ENCODE peak calls at places on chromosomes 5 and 9, in six cellular contexts. M, B, A, X, I and H are unnamed samples.

GRCh38 chr5:1661831-1662558 is 137.6 kb downstream of the MRPL36 start:
- DNase-seq in A (no peak), M (no peak), I (no peak), B (no peak), X (no peak), H (no peak)

GRCh38 chr5:146076028-146076427 is 29.3 kb downstream of the PLAC8L1 start:
- DNase-seq in I (no peak), A (no peak), X (no peak), B (peak), M (peak), H (no peak)

GRCh38 chr9:136151848-136152542 is 33.3 kb upstream of the TMEM250 start:
- DNase-seq in X (no peak), M (no peak), B (no peak), I (no peak), A (peak), H (no peak)

GRCh38 chr5:65801332-65801731 is 79.3 kb downstream of the NLN start:
- DNase-seq in M (no peak), I (no peak), X (peak), B (no peak), A (no peak), H (no peak)

GRCh38 chr5:132026516-132027008 is 15.1 kb upstream of the ACSL6 start:
- DNase-seq in M (no peak), A (no peak), I (no peak), X (no peak), B (no peak), H (no peak)

GRCh38 chr5:86152988-86153560 is 464.7 kb upstream of the COX7C start:
- DNase-seq in X (no peak), I (no peak), M (no peak), A (no peak), B (no peak), H (no peak)

GRCh38 chr5:93735378-93735777 is 6.0 kb downstream of the POU5F2 start:
- DNase-seq in M (no peak), X (peak), A (no peak), I (no peak), B (no peak), H (no peak)

GRCh38 chr9:98037362-98037761 is 19.2 kb upstream of the NANS start:
- DNase-seq in I (no peak), A (no peak), B (no peak), M (no peak), X (peak), H (no peak)

GRCh38 chr5:39376293-39376714 is 12.0 kb upstream of the C9 start:
- DNase-seq in X (peak), I (peak), B (no peak), M (peak), A (peak), H (peak)

GRCh38 chr9:35859995-35860348 is 10.2 kb downstream of the OR13J1 start:
- DNase-seq in A (no peak), X (no peak), M (no peak), B (no peak), I (no peak), H (no peak)

GRCh38 chr9:35776018-35776417 is 15.4 kb upstream of the NPR2 start:
- DNase-seq in B (no peak), X (no peak), A (no peak), I (no peak), M (no peak), H (no peak)

GRCh38 chr9:93678199-93679019 is 102.0 kb downstream of the PHF2 start:
- DNase-seq in A (peak), I (no peak), X (no peak), B (no peak), M (no peak), H (no peak)

GRCh38 chr5:40385544-40385943 is 294.2 kb upstream of the PTGER4 start:
- DNase-seq in I (no peak), X (no peak), B (peak), M (no peak), A (no peak), H (peak)

GRCh38 chr5:107968998-107969397 is 298.3 kb upstream of the EFNA5 start:
- DNase-seq in A (no peak), M (no peak), X (peak), B (no peak), I (no peak), H (no peak)

GRCh38 chr5:116600876-116601275 is 26.3 kb upstream of the SEMA6A start:
- DNase-seq in A (no peak), M (no peak), B (no peak), X (no peak), I (no peak), H (no peak)

GRCh38 chr9:92291577-92291976 is 1.9 kb downstream of the IARS1 start:
- DNase-seq in X (no peak), A (no peak), I (no peak), M (no peak), B (no peak), H (no peak)

GRCh38 chr5:149271717-149272558 is at the start of gene AFAP1L1:
- DNase-seq in I (peak), X (peak), M (peak), A (peak), B (no peak), H (peak)

GRCh38 chr5:73290242-73290641 is 117.2 kb downstream of the TMEM174 start:
- DNase-seq in X (no peak), B (no peak), A (no peak), I (no peak), M (no peak), H (no peak)

GRCh38 chr5:73295447-73295846 is 122.5 kb downstream of the TMEM174 start:
- DNase-seq in B (no peak), I (no peak), M (peak), A (no peak), X (no peak), H (no peak)

GRCh38 chr5:73291873-73292272 is 118.9 kb downstream of the TMEM174 start:
- DNase-seq in A (no peak), X (no peak), I (no peak), B (no peak), M (no peak), H (no peak)

GRCh38 chr5:73296772-73297171 is 123.8 kb downstream of the TMEM174 start:
- DNase-seq in B (no peak), I (no peak), A (no peak), X (peak), M (no peak), H (no peak)

GRCh38 chr5:73292816-73293459 is 119.9 kb downstream of the TMEM174 start:
- DNase-seq in A (no peak), M (no peak), X (no peak), I (no peak), B (no peak), H (no peak)
- TF ChIP-seq CTCF in A (no peak), M (no peak), X (no peak), I (no peak), B (no peak), H (no peak)

DNA sequence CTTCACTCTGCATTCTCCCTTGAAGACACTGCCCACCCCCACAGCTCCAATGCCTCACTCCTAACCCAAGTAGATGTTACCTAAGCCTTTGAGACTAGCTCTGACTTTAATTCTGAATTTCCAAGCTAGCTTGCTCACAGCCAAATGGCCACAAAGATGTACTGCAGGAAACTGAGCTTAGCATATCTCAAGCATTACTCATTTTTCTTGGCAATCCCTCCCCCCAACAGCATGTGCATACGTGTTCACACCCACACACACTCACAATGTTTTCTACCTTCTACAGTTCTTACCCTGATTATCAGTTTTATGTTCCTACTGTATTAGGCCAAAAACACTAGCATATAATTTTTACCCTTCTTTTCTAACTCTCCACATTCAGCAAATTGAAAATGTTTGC is 13.7 kb upstream of the GRIA1 start:
- DNase-seq in M (no peak), A (no peak), B (no peak), I (no peak), X (peak), H (no peak)
- TF ChIP-seq CTCF in M (no peak), A (no peak), B (no peak), I (no peak), X (peak), H (no peak)

GRCh38 chr5:139925163-139925562 is 117.9 kb downstream of the NRG2 start:
- DNase-seq in B (no peak), X (no peak), I (no peak), A (no peak), M (no peak), H (no peak)
- TF ChIP-seq CTCF in B (no peak), X (no peak), I (no peak), A (no peak), M (no peak), H (no peak)

GRCh38 chr9:77806697-77807096 is 158.6 kb upstream of the GNA14 start:
- DNase-seq in B (no peak), A (no peak), M (no peak), I (no peak), X (no peak), H (no peak)

GRCh38 chr9:77807846-77808749 is 160.0 kb upstream of the GNA14 start:
- DNase-seq in A (no peak), X (no peak), I (no peak), B (no peak), M (no peak), H (no peak)

GRCh38 chr9:77805810-77806209 is 157.7 kb upstream of the GNA14 start:
- DNase-seq in I (no peak), B (no peak), M (no peak), A (no peak), X (no peak), H (no peak)

GRCh38 chr9:77808750-77809079 is 160.6 kb upstream of the GNA14 start:
- DNase-seq in B (no peak), M (no peak), I (no peak), A (no peak), X (no peak), H (no peak)

DNA sequence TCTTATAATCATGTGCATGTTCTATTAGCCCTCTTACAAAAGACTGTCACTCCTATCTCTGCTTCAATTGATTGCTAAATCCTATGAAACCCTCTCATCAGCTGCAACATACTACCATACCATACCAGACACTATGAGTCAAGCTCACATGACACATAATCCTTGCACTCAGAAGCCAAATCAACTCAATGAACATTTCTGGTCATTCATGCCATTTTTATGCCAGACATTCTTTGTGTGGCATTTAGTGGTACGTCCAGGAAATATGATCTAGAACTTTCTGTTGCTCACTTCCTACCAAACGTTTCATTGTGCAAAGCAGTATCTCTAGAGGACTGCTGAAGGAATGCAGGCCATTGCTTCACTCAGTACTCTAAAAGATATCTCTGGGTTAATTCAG is 159.2 kb upstream of the GNA14 start:
- DNase-seq in X (peak), B (no peak), M (no peak), A (no peak), I (no peak), H (no peak)
- TF ChIP-seq CTCF in X (no peak), B (no peak), M (no peak), A (no peak), I (no peak), H (no peak)

DNA sequence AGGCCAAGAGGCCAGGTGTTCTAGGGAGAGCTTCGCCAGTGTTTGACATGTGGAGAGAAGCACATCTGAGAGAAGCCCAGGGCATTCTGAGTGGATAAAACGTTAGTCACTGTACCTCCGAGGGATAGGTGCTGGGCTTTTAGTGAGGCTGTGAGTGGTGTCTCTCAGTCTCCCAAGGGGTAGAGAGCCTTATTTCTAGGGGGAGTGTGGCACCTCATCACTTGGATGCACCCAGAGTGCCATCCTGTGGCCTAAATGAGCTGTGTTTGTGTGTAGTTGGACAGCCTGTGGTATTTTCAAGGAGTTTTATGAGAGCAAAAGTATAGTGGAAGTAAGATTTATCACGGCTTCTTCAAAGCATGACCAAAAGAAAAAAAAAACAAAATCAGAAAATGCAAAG is 1046.9 kb upstream of the WWC1 start:
- DNase-seq in A (peak), M (peak), B (no peak), X (peak), I (no peak), H (peak)
- TF ChIP-seq CTCF in A (peak), M (peak), B (no peak), X (peak), I (no peak), H (no peak)

GRCh38 chr5:147539053-147539452 is 29.2 kb upstream of the DPYSL3 start:
- DNase-seq in B (no peak), X (peak), I (no peak), A (no peak), M (no peak), H (no peak)

GRCh38 chr5:147547730-147548129 is 37.9 kb upstream of the DPYSL3 start:
- DNase-seq in X (peak), A (no peak), M (no peak), B (no peak), I (no peak), H (no peak)

GRCh38 chr5:147544556-147544955 is 34.7 kb upstream of the DPYSL3 start:
- DNase-seq in B (no peak), I (no peak), M (no peak), A (no peak), X (no peak), H (no peak)
- TF ChIP-seq CTCF in B (no peak), I (no peak), M (no peak), A (no peak), X (no peak), H (no peak)